ENCODE peak calls at places on chromosomes 3 and 15, in ten cellular contexts. One of them, this sample, is unnamed.

GRCh38 chr3:193872265-193872753 is 263.6 kb upstream of the HES1 start:
- DNase-seq in kidney glomerular epithelial cell: peak; percentile 94
- DNase-seq in GM19239: peak; percentile 28
- DNase-seq in NCI-H510A: peak; percentile 28
- DNase-seq in mesendoderm: peak; percentile 60
- DNase-seq in globus pallidus: no peak
- DNase-seq in RPMI7951: peak; percentile 100
- DNase-seq in activated naive CD4-positive, alpha-beta T cell: no peak
- DNase-seq in posterior vena cava: no peak
- DNase-seq in NCI-H345: peak; percentile 7
- DNase-seq in this sample: no peak

GRCh38 chr3:116246406-116246805 is 198.9 kb downstream of the LSAMP start:
- DNase-seq in globus pallidus: no peak
- DNase-seq in activated naive CD4-positive, alpha-beta T cell: no peak
- DNase-seq in kidney glomerular epithelial cell: no peak
- DNase-seq in mesendoderm: no peak
- DNase-seq in NCI-H510A: no peak
- DNase-seq in posterior vena cava: no peak
- DNase-seq in GM19239: no peak
- DNase-seq in NCI-H345: no peak
- DNase-seq in RPMI7951: no peak
- DNase-seq in this sample: peak; percentile 97

GRCh38 chr15:69760890-69761568 is 308.4 kb downstream of the RPLP1 start:
- DNase-seq in RPMI7951: peak; percentile 100
- DNase-seq in posterior vena cava: peak; percentile 91
- DNase-seq in globus pallidus: no peak
- DNase-seq in activated naive CD4-positive, alpha-beta T cell: peak; percentile 39
- DNase-seq in mesendoderm: no peak
- DNase-seq in GM19239: peak; percentile 10
- DNase-seq in kidney glomerular epithelial cell: peak; percentile 98
- DNase-seq in NCI-H345: no peak
- DNase-seq in NCI-H510A: no peak
- DNase-seq in this sample: no peak

GRCh38 chr3:31412832-31413231 is 119.9 kb upstream of the STT3B start:
- DNase-seq in activated naive CD4-positive, alpha-beta T cell: no peak
- DNase-seq in posterior vena cava: no peak
- DNase-seq in GM19239: no peak
- DNase-seq in NCI-H510A: no peak
- DNase-seq in NCI-H345: no peak
- DNase-seq in globus pallidus: no peak
- DNase-seq in mesendoderm: no peak
- DNase-seq in kidney glomerular epithelial cell: no peak
- DNase-seq in RPMI7951: no peak
- DNase-seq in this sample: no peak

GRCh38 chr15:40957581-40958051 is 4.3 kb downstream of the CHAC1 start:
- DNase-seq in GM19239: no peak
- DNase-seq in posterior vena cava: no peak
- DNase-seq in RPMI7951: no peak
- DNase-seq in mesendoderm: no peak
- DNase-seq in NCI-H510A: no peak
- DNase-seq in activated naive CD4-positive, alpha-beta T cell: no peak
- DNase-seq in kidney glomerular epithelial cell: no peak
- DNase-seq in NCI-H345: peak; percentile 64
- DNase-seq in globus pallidus: peak; percentile 60
- DNase-seq in this sample: no peak

GRCh38 chr15:77122576-77122975 is 51.7 kb upstream of the TSPAN3 start:
- DNase-seq in NCI-H510A: no peak
- DNase-seq in GM19239: no peak
- DNase-seq in posterior vena cava: no peak
- DNase-seq in activated naive CD4-positive, alpha-beta T cell: no peak
- DNase-seq in NCI-H345: no peak
- DNase-seq in mesendoderm: no peak
- DNase-seq in RPMI7951: no peak
- DNase-seq in globus pallidus: no peak
- DNase-seq in kidney glomerular epithelial cell: no peak
- DNase-seq in this sample: no peak

GRCh38 chr3:37221407-37221806 is 47.0 kb upstream of the LRRFIP2 start:
- DNase-seq in globus pallidus: no peak
- DNase-seq in NCI-H510A: no peak
- DNase-seq in GM19239: no peak
- DNase-seq in mesendoderm: peak; percentile 82
- DNase-seq in RPMI7951: peak; percentile 85
- DNase-seq in kidney glomerular epithelial cell: peak; percentile 80
- DNase-seq in NCI-H345: no peak
- DNase-seq in activated naive CD4-positive, alpha-beta T cell: no peak
- DNase-seq in posterior vena cava: no peak
- DNase-seq in this sample: no peak

GRCh38 chr3:175346573-175347356 is 487.6 kb downstream of the NAALADL2 start:
- DNase-seq in RPMI7951: peak; percentile 27
- DNase-seq in kidney glomerular epithelial cell: peak; percentile 76
- DNase-seq in mesendoderm: no peak
- DNase-seq in globus pallidus: peak; percentile 26
- DNase-seq in GM19239: no peak
- DNase-seq in activated naive CD4-positive, alpha-beta T cell: no peak
- DNase-seq in posterior vena cava: peak; percentile 86
- DNase-seq in NCI-H510A: no peak
- DNase-seq in NCI-H345: peak; percentile 71
- DNase-seq in this sample: no peak

GRCh38 chr15:44726568-44727461 is 9.5 kb upstream of the TRIM69 start:
- DNase-seq in posterior vena cava: no peak
- DNase-seq in NCI-H345: no peak
- DNase-seq in kidney glomerular epithelial cell: peak; percentile 61
- DNase-seq in NCI-H510A: no peak
- DNase-seq in activated naive CD4-positive, alpha-beta T cell: peak; percentile 17
- DNase-seq in RPMI7951: peak; percentile 96
- DNase-seq in GM19239: no peak
- DNase-seq in globus pallidus: no peak
- DNase-seq in mesendoderm: peak; percentile 89
- DNase-seq in this sample: no peak

GRCh38 chr15:68592054-68592453 is 13.3 kb downstream of the CORO2B start:
- DNase-seq in RPMI7951: no peak
- DNase-seq in globus pallidus: peak; percentile 0
- DNase-seq in NCI-H510A: no peak
- DNase-seq in kidney glomerular epithelial cell: no peak
- DNase-seq in activated naive CD4-positive, alpha-beta T cell: no peak
- DNase-seq in mesendoderm: no peak
- DNase-seq in NCI-H345: no peak
- DNase-seq in posterior vena cava: no peak
- DNase-seq in GM19239: no peak
- DNase-seq in this sample: no peak

GRCh38 chr3:9316881-9317341 is 45.9 kb upstream of the THUMPD3 start:
- DNase-seq in RPMI7951: peak; percentile 64
- DNase-seq in mesendoderm: peak; percentile 77
- DNase-seq in globus pallidus: peak; percentile 65
- DNase-seq in posterior vena cava: no peak
- DNase-seq in activated naive CD4-positive, alpha-beta T cell: no peak
- DNase-seq in NCI-H345: no peak
- DNase-seq in kidney glomerular epithelial cell: peak; percentile 37
- DNase-seq in NCI-H510A: no peak
- DNase-seq in GM19239: no peak
- DNase-seq in this sample: peak; percentile 35

GRCh38 chr3:144358191-144358590 is 386.6 kb downstream of the DIPK2A start:
- DNase-seq in GM19239: no peak
- DNase-seq in posterior vena cava: no peak
- DNase-seq in mesendoderm: peak; percentile 28
- DNase-seq in kidney glomerular epithelial cell: peak; percentile 71
- DNase-seq in RPMI7951: no peak
- DNase-seq in NCI-H345: no peak
- DNase-seq in globus pallidus: no peak
- DNase-seq in NCI-H510A: no peak
- DNase-seq in activated naive CD4-positive, alpha-beta T cell: no peak
- DNase-seq in this sample: no peak

GRCh38 chr15:29883126-29883525 is 60.9 kb upstream of the TJP1 start:
- DNase-seq in NCI-H510A: no peak
- DNase-seq in NCI-H345: no peak
- DNase-seq in globus pallidus: no peak
- DNase-seq in posterior vena cava: no peak
- DNase-seq in GM19239: no peak
- DNase-seq in activated naive CD4-positive, alpha-beta T cell: no peak
- DNase-seq in kidney glomerular epithelial cell: no peak
- DNase-seq in mesendoderm: peak; percentile 88
- DNase-seq in RPMI7951: no peak
- DNase-seq in this sample: no peak

GRCh38 chr3:50675179-50676030 is 678 bp downstream of the DOCK3 start:
- DNase-seq in activated naive CD4-positive, alpha-beta T cell: peak; percentile 12
- DNase-seq in posterior vena cava: no peak
- DNase-seq in GM19239: no peak
- DNase-seq in NCI-H510A: peak; percentile 10
- DNase-seq in NCI-H345: peak; percentile 47
- DNase-seq in mesendoderm: peak; percentile 36
- DNase-seq in RPMI7951: no peak
- DNase-seq in globus pallidus: peak; percentile 77
- DNase-seq in kidney glomerular epithelial cell: no peak
- DNase-seq in this sample: peak; percentile 58

GRCh38 chr15:100029868-100030479 is 296.7 kb upstream of the LYSMD4 start:
- DNase-seq in posterior vena cava: no peak
- DNase-seq in RPMI7951: no peak
- DNase-seq in GM19239: no peak
- DNase-seq in activated naive CD4-positive, alpha-beta T cell: no peak
- DNase-seq in NCI-H510A: no peak
- DNase-seq in mesendoderm: no peak
- DNase-seq in NCI-H345: no peak
- DNase-seq in kidney glomerular epithelial cell: no peak
- DNase-seq in globus pallidus: no peak
- DNase-seq in this sample: no peak

GRCh38 chr3:49415931-49416601 is 3.8 kb downstream of the TCTA start:
- DNase-seq in posterior vena cava: no peak
- DNase-seq in NCI-H345: no peak
- DNase-seq in globus pallidus: no peak
- DNase-seq in RPMI7951: peak; percentile 71
- DNase-seq in GM19239: peak; percentile 53
- DNase-seq in mesendoderm: no peak
- DNase-seq in kidney glomerular epithelial cell: no peak
- DNase-seq in NCI-H510A: no peak
- DNase-seq in activated naive CD4-positive, alpha-beta T cell: peak; percentile 10
- DNase-seq in this sample: no peak

GRCh38 chr15:81909229-81910087 is 136.4 kb downstream of the MEX3B start:
- DNase-seq in kidney glomerular epithelial cell: no peak
- DNase-seq in posterior vena cava: no peak
- DNase-seq in mesendoderm: peak; percentile 18
- DNase-seq in NCI-H510A: no peak
- DNase-seq in GM19239: no peak
- DNase-seq in activated naive CD4-positive, alpha-beta T cell: no peak
- DNase-seq in RPMI7951: no peak
- DNase-seq in NCI-H345: peak; percentile 24
- DNase-seq in globus pallidus: no peak
- DNase-seq in this sample: no peak

GRCh38 chr3:139935866-139936817 is 1.2 kb downstream of the CLSTN2 start:
- DNase-seq in NCI-H345: no peak
- DNase-seq in RPMI7951: no peak
- DNase-seq in GM19239: no peak
- DNase-seq in globus pallidus: peak; percentile 26
- DNase-seq in NCI-H510A: no peak
- DNase-seq in kidney glomerular epithelial cell: peak; percentile 10
- DNase-seq in activated naive CD4-positive, alpha-beta T cell: no peak
- DNase-seq in mesendoderm: peak; percentile 39
- DNase-seq in posterior vena cava: no peak
- DNase-seq in this sample: no peak

This sample was measured in cerebellar cortex.